ENCODE peak calls at places on chromosomes 13 and 19, in four cellular contexts. One of them, this sample, is unnamed.

GRCh38 chr13:113359556-113359955 is 4.4 kb downstream of the GRTP1 start:
- DNase-seq in K562: no peak
- DNase-seq in HepG2: no peak
- DNase-seq in SK-N-SH: no peak
- DNase-seq in this sample: no peak

GRCh38 chr13:38366954-38367645 is 17.4 kb downstream of the UFM1 start:
- DNase-seq in HepG2: no peak
- DNase-seq in SK-N-SH: no peak
- DNase-seq in K562: no peak
- DNase-seq in this sample: no peak

GRCh38 chr13:46866150-46866549 is 30.7 kb downstream of the HTR2A start:
- DNase-seq in K562: no peak
- DNase-seq in HepG2: peak
- DNase-seq in SK-N-SH: peak
- DNase-seq in this sample: no peak

GRCh38 chr19:33905473-33905936 is 108.8 kb downstream of the KCTD15 start:
- DNase-seq in HepG2: no peak
- DNase-seq in K562: no peak
- DNase-seq in SK-N-SH: peak
- DNase-seq in this sample: no peak

GRCh38 chr13:91406619-91407018 is 8.2 kb downstream of the GPC5 start:
- DNase-seq in K562: peak
- DNase-seq in HepG2: peak
- DNase-seq in SK-N-SH: peak
- DNase-seq in this sample: peak

GRCh38 chr19:46271488-46272197 is 25.2 kb upstream of the HIF3A start:
- DNase-seq in HepG2: no peak
- DNase-seq in K562: no peak
- DNase-seq in SK-N-SH: no peak
- DNase-seq in this sample: no peak

GRCh38 chr19:55443824-55444719 is 972 bp upstream of the SHISA7 start:
- DNase-seq in HepG2: no peak
- DNase-seq in SK-N-SH: no peak
- DNase-seq in K562: peak
- DNase-seq in this sample: no peak

GRCh38 chr13:23903906-23904280 is 6.6 kb upstream of the C1QTNF9B start:
- DNase-seq in K562: no peak
- DNase-seq in SK-N-SH: peak
- DNase-seq in HepG2: no peak
- DNase-seq in this sample: no peak

GRCh38 chr13:106533101-106533939 is 2.1 kb downstream of the EFNB2 start:
- DNase-seq in SK-N-SH: peak
- DNase-seq in K562: no peak
- DNase-seq in HepG2: peak
- DNase-seq in this sample: no peak

GRCh38 chr19:50255115-50255514 is 51.7 kb downstream of the MYH14 start:
- DNase-seq in HepG2: no peak
- DNase-seq in SK-N-SH: peak
- DNase-seq in K562: peak
- DNase-seq in this sample: no peak

GRCh38 chr19:13441810-13442512 is 64.3 kb downstream of the CACNA1A start:
- DNase-seq in K562: peak
- DNase-seq in HepG2: peak
- DNase-seq in SK-N-SH: no peak
- DNase-seq in this sample: no peak

GRCh38 chr19:23415034-23415433 is 19.8 kb upstream of the ZNF91 start:
- DNase-seq in K562: no peak
- DNase-seq in SK-N-SH: no peak
- DNase-seq in HepG2: no peak
- DNase-seq in this sample: no peak

GRCh38 chr13:53250272-53250875 is 221.8 kb downstream of the OLFM4 start:
- DNase-seq in SK-N-SH: peak
- DNase-seq in HepG2: peak
- DNase-seq in K562: peak
- DNase-seq in this sample: peak

GRCh38 chr19:5106971-5107370 is 138.1 kb downstream of the KDM4B start:
- DNase-seq in SK-N-SH: no peak
- DNase-seq in HepG2: no peak
- DNase-seq in K562: no peak
- DNase-seq in this sample: no peak

GRCh38 chr13:76992548-76993001 is 694 bp downstream of the CLN5 start:
- DNase-seq in K562: peak
- DNase-seq in HepG2: no peak
- DNase-seq in SK-N-SH: peak
- DNase-seq in this sample: no peak

GRCh38 chr19:3285647-3286176 is 61.3 kb downstream of the CELF5 start:
- DNase-seq in HepG2: peak
- DNase-seq in SK-N-SH: peak
- DNase-seq in K562: no peak
- DNase-seq in this sample: no peak

GRCh38 chr13:110352735-110353134 is 45.7 kb downstream of the COL4A2 start:
- DNase-seq in HepG2: no peak
- DNase-seq in K562: peak
- DNase-seq in SK-N-SH: no peak
- DNase-seq in this sample: no peak

GRCh38 chr19:41356984-41357739 is 3.4 kb upstream of the TGFB1 start:
- DNase-seq in SK-N-SH: peak
- DNase-seq in HepG2: no peak
- DNase-seq in K562: no peak
- DNase-seq in this sample: no peak

GRCh38 chr19:44582581-44583265 is 30.6 kb upstream of the IGSF23 start:
- DNase-seq in K562: peak
- DNase-seq in HepG2: no peak
- DNase-seq in SK-N-SH: peak
- DNase-seq in this sample: peak

GRCh38 chr19:5805465-5806132 is 732 bp downstream of the NRTN start:
- DNase-seq in HepG2: peak
- DNase-seq in SK-N-SH: peak
- DNase-seq in K562: peak
- DNase-seq in this sample: no peak

GRCh38 chr13:21053231-21053630 is 8.2 kb downstream of the LATS2 start:
- DNase-seq in SK-N-SH: no peak
- DNase-seq in K562: peak
- DNase-seq in HepG2: no peak
- DNase-seq in this sample: no peak
- TF ChIP-seq ELF1 in SK-N-SH: no peak
- TF ChIP-seq ELF1 in K562: no peak
- TF ChIP-seq ELF1 in HepG2: no peak
- TF ChIP-seq ELF1 in this sample: no peak

GRCh38 chr13:30739646-30740642 is 4.6 kb downstream of the ALOX5AP start:
- DNase-seq in SK-N-SH: no peak
- DNase-seq in K562: peak
- DNase-seq in HepG2: no peak
- DNase-seq in this sample: peak
- TF ChIP-seq ELF1 in SK-N-SH: no peak
- TF ChIP-seq ELF1 in K562: no peak
- TF ChIP-seq ELF1 in HepG2: no peak
- TF ChIP-seq ELF1 in this sample: no peak

DNA sequence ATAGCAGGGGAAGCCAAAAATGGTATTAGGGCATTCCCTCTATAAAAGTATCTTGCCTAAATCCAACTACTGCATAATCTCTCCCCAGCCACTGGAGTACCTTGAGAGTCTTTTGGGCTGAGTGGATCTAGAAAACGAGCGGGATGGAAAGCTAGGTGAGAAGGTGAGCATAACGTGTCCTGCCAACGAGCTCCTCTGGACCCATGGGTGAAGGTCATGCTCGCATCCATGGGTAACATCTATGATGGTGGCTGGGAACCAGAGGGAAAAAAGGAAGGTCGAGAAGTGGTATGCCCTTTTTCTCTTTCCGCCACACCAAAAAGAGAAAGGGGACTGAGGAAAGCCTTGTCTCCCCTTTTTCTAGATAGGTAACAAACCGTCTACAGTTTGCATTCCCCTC is 63.0 kb downstream of the ZNF208 start:
- DNase-seq in K562: peak
- DNase-seq in HepG2: no peak
- DNase-seq in SK-N-SH: peak
- DNase-seq in this sample: peak
- TF ChIP-seq ELF1 in K562: no peak
- TF ChIP-seq ELF1 in HepG2: no peak
- TF ChIP-seq ELF1 in SK-N-SH: no peak
- TF ChIP-seq ELF1 in this sample: no peak

DNA sequence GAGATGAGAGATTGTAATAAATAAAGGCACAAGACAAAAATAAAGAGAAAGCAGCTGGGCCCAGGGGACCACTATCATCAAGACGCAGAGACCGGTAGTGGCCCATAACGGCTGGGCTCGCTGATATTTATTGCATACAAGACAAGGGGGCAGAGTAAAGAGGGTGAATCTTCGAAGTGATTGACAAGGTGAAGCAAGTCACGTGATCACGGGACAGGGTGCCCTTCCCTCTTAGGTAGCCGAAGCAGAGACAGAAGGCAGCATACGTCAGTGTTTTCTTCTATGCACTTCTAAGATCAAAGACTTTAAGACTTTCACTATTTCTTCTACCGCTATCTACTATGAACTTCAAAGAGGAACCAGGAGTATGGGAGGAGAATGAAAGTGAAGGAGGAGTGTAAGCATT is 4.6 kb upstream of the PRKCG start:
- DNase-seq in SK-N-SH: no peak
- DNase-seq in HepG2: no peak
- DNase-seq in K562: no peak
- DNase-seq in this sample: no peak
- TF ChIP-seq ELF1 in SK-N-SH: no peak
- TF ChIP-seq ELF1 in HepG2: no peak
- TF ChIP-seq ELF1 in K562: no peak
- TF ChIP-seq ELF1 in this sample: no peak

GRCh38 chr13:19283836-19284235 is 102.2 kb upstream of the TUBA3C start:
- DNase-seq in K562: no peak
- DNase-seq in SK-N-SH: no peak
- DNase-seq in HepG2: no peak
- DNase-seq in this sample: no peak

GRCh38 chr13:19289180-19289579 is 107.6 kb upstream of the TUBA3C start:
- DNase-seq in K562: no peak
- DNase-seq in SK-N-SH: no peak
- DNase-seq in HepG2: no peak
- DNase-seq in this sample: no peak
- TF ChIP-seq ELF1 in K562: no peak
- TF ChIP-seq ELF1 in SK-N-SH: no peak
- TF ChIP-seq ELF1 in HepG2: no peak
- TF ChIP-seq ELF1 in this sample: no peak

GRCh38 chr13:42991892-42992584 is at the start of gene EPSTI1:
- DNase-seq in K562: peak
- DNase-seq in HepG2: no peak
- DNase-seq in SK-N-SH: no peak
- DNase-seq in this sample: no peak
- TF ChIP-seq ELF1 in K562: no peak
- TF ChIP-seq ELF1 in HepG2: no peak
- TF ChIP-seq ELF1 in SK-N-SH: no peak
- TF ChIP-seq ELF1 in this sample: no peak

GRCh38 chr19:39469036-39469435 is 11.6 kb upstream of the TIMM50 start:
- DNase-seq in SK-N-SH: no peak
- DNase-seq in K562: no peak
- DNase-seq in HepG2: no peak
- DNase-seq in this sample: no peak

GRCh38 chr19:39472746-39473442 is 7.7 kb upstream of the TIMM50 start:
- DNase-seq in SK-N-SH: no peak
- DNase-seq in K562: no peak
- DNase-seq in HepG2: no peak
- DNase-seq in this sample: no peak

GRCh38 chr19:39469567-39469966 is 11.1 kb upstream of the TIMM50 start:
- DNase-seq in SK-N-SH: no peak
- DNase-seq in K562: no peak
- DNase-seq in HepG2: no peak
- DNase-seq in this sample: no peak

GRCh38 chr19:39471756-39472536 is 8.7 kb upstream of the TIMM50 start:
- DNase-seq in K562: no peak
- DNase-seq in SK-N-SH: no peak
- DNase-seq in HepG2: no peak
- DNase-seq in this sample: no peak

GRCh38 chr19:39470724-39471339 is 9.8 kb upstream of the TIMM50 start:
- DNase-seq in K562: no peak
- DNase-seq in SK-N-SH: no peak
- DNase-seq in HepG2: no peak
- DNase-seq in this sample: no peak
- TF ChIP-seq ELF1 in K562: no peak
- TF ChIP-seq ELF1 in SK-N-SH: no peak
- TF ChIP-seq ELF1 in HepG2: no peak
- TF ChIP-seq ELF1 in this sample: no peak

DNA sequence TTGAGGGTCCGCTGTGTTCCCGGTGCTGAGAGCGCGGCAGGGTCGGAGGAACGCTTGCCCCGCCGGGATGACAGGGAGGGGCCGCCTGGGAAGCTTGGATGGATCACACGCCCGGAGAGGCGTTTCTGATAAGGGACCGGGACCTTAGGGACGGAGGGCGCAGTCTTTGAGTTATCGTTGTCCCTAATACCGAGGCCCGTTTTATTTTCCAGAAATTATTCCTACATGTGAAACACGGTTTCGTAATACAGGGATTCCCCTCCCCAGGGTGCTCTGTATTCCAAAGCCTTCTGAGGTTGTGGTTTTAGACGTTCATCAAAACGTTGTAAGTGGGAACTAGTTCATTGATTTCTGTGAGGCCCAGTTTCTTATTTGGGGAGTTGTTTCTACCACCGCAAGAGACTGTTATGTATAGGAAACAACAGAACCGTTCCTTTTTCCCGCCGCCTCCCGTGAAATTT is 744 bp downstream of the PDCD5 start:
- DNase-seq in HepG2: no peak
- DNase-seq in SK-N-SH: peak
- DNase-seq in K562: peak
- DNase-seq in this sample: no peak
- TF ChIP-seq ELF1 in HepG2: no peak
- TF ChIP-seq ELF1 in SK-N-SH: no peak
- TF ChIP-seq ELF1 in K562: no peak
- TF ChIP-seq ELF1 in this sample: no peak

DNA sequence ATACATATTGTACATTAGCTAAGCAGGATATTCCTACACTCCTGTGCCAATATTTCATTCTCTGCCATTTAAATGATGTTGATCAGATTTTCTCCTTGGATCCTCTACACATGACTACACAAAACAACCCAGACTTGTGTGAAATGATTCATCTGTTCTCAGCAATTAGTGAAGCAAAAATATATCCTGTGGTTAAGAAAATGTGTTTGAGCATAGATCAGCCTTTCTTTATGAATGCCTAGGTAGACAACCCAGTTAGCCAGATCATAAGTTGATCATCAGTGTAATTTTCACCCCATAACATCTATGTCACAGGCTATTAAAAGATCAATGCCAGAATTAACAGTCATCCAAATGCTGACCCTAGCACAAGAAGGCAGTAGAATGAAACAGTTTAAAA is 275.2 kb upstream of the EDNRB start:
- DNase-seq in K562: no peak
- DNase-seq in HepG2: no peak
- DNase-seq in SK-N-SH: no peak
- DNase-seq in this sample: no peak
- TF ChIP-seq ELF1 in K562: no peak
- TF ChIP-seq ELF1 in HepG2: no peak
- TF ChIP-seq ELF1 in SK-N-SH: no peak
- TF ChIP-seq ELF1 in this sample: no peak